ENCODE peak calls at places on chromosome 12, in six cellular contexts. One of them, this sample, is unnamed.

GRCh38 chr12:164207-164606 is 49.8 kb downstream of the SLC6A12 start:
- DNase-seq in AG10803: no peak
- DNase-seq in H1: no peak
- DNase-seq in heart right ventricle: no peak
- DNase-seq in body of pancreas: no peak
- DNase-seq in sigmoid colon: no peak
- DNase-seq in this sample: no peak

GRCh38 chr12:124518051-124518932 is 49.1 kb downstream of the NCOR2 start:
- DNase-seq in AG10803: peak
- DNase-seq in H1: no peak
- DNase-seq in heart right ventricle: peak
- DNase-seq in body of pancreas: peak
- DNase-seq in sigmoid colon: peak
- DNase-seq in this sample: peak

GRCh38 chr12:127063339-127064090 is 1203.5 kb upstream of the TMEM132C start:
- DNase-seq in AG10803: no peak
- DNase-seq in H1: no peak
- DNase-seq in heart right ventricle: no peak
- DNase-seq in body of pancreas: no peak
- DNase-seq in sigmoid colon: no peak
- DNase-seq in this sample: no peak

GRCh38 chr12:124379938-124380754 is 85.3 kb downstream of the RFLNA start:
- DNase-seq in AG10803: peak
- DNase-seq in H1: no peak
- DNase-seq in heart right ventricle: peak
- DNase-seq in body of pancreas: no peak
- DNase-seq in sigmoid colon: peak
- DNase-seq in this sample: no peak

GRCh38 chr12:47783821-47784819 is 11.1 kb downstream of the SLC48A1 start:
- DNase-seq in AG10803: no peak
- DNase-seq in H1: no peak
- DNase-seq in heart right ventricle: no peak
- DNase-seq in body of pancreas: no peak
- DNase-seq in sigmoid colon: peak
- DNase-seq in this sample: no peak

GRCh38 chr12:124438415-124439056 is 128.9 kb downstream of the NCOR2 start:
- DNase-seq in AG10803: no peak
- DNase-seq in H1: no peak
- DNase-seq in heart right ventricle: no peak
- DNase-seq in body of pancreas: no peak
- DNase-seq in sigmoid colon: no peak
- DNase-seq in this sample: no peak

GRCh38 chr12:54379401-54380201 is 4.9 kb downstream of the ZNF385A start:
- DNase-seq in AG10803: peak
- DNase-seq in H1: no peak
- DNase-seq in heart right ventricle: peak
- DNase-seq in body of pancreas: peak
- DNase-seq in sigmoid colon: peak
- DNase-seq in this sample: peak

GRCh38 chr12:95582230-95583058 is 31.2 kb upstream of the USP44 start:
- DNase-seq in AG10803: peak
- DNase-seq in H1: no peak
- DNase-seq in heart right ventricle: no peak
- DNase-seq in body of pancreas: no peak
- DNase-seq in sigmoid colon: no peak
- DNase-seq in this sample: no peak

GRCh38 chr12:80056845-80057244 is 42.5 kb upstream of the OTOGL start:
- DNase-seq in AG10803: no peak
- DNase-seq in H1: no peak
- DNase-seq in heart right ventricle: peak
- DNase-seq in body of pancreas: peak
- DNase-seq in sigmoid colon: no peak
- DNase-seq in this sample: peak

GRCh38 chr12:96401061-96401871 is 1.0 kb upstream of the CDK17 start:
- DNase-seq in AG10803: peak
- DNase-seq in H1: no peak
- DNase-seq in heart right ventricle: peak
- DNase-seq in body of pancreas: peak
- DNase-seq in sigmoid colon: no peak
- DNase-seq in this sample: no peak

GRCh38 chr12:99619389-99620158 is 28.0 kb upstream of the GARIN6 start:
- DNase-seq in AG10803: peak
- DNase-seq in H1: no peak
- DNase-seq in heart right ventricle: no peak
- DNase-seq in body of pancreas: no peak
- DNase-seq in sigmoid colon: no peak
- DNase-seq in this sample: peak

GRCh38 chr12:28569698-28570411 is 379.6 kb downstream of the CCDC91 start:
- DNase-seq in AG10803: peak
- DNase-seq in H1: no peak
- DNase-seq in heart right ventricle: no peak
- DNase-seq in body of pancreas: no peak
- DNase-seq in sigmoid colon: peak
- DNase-seq in this sample: peak

GRCh38 chr12:100706029-100706428 is 88.5 kb upstream of the ANO4 start:
- DNase-seq in AG10803: peak
- DNase-seq in H1: no peak
- DNase-seq in heart right ventricle: no peak
- DNase-seq in body of pancreas: no peak
- DNase-seq in sigmoid colon: no peak
- DNase-seq in this sample: no peak

GRCh38 chr12:57095440-57095839 is 6.5 kb downstream of the NAB2 start:
- DNase-seq in AG10803: no peak
- DNase-seq in H1: no peak
- DNase-seq in heart right ventricle: no peak
- DNase-seq in body of pancreas: no peak
- DNase-seq in sigmoid colon: no peak
- DNase-seq in this sample: no peak

GRCh38 chr12:2286461-2287131 is 233.8 kb downstream of the CACNA1C start:
- DNase-seq in AG10803: peak
- DNase-seq in H1: no peak
- DNase-seq in heart right ventricle: no peak
- DNase-seq in body of pancreas: no peak
- DNase-seq in sigmoid colon: no peak
- DNase-seq in this sample: no peak

GRCh38 chr12:34033628-34034296 is 11.5 kb downstream of the ALG10 start:
- DNase-seq in AG10803: peak
- DNase-seq in H1: no peak
- DNase-seq in heart right ventricle: no peak
- DNase-seq in body of pancreas: no peak
- DNase-seq in sigmoid colon: no peak
- DNase-seq in this sample: peak

GRCh38 chr12:24948816-24949722 is at the start of gene BCAT1:
- DNase-seq in AG10803: peak
- DNase-seq in H1: peak
- DNase-seq in heart right ventricle: peak
- DNase-seq in body of pancreas: peak
- DNase-seq in sigmoid colon: peak
- DNase-seq in this sample: no peak

GRCh38 chr12:41121374-41121773 is 66.7 kb upstream of the PDZRN4 start:
- DNase-seq in AG10803: no peak
- DNase-seq in H1: no peak
- DNase-seq in heart right ventricle: no peak
- DNase-seq in body of pancreas: no peak
- DNase-seq in sigmoid colon: no peak
- DNase-seq in this sample: no peak

GRCh38 chr12:85424581-85425348 is 144.7 kb downstream of the ALX1 start:
- DNase-seq in AG10803: peak
- DNase-seq in H1: no peak
- DNase-seq in heart right ventricle: no peak
- DNase-seq in body of pancreas: peak
- DNase-seq in sigmoid colon: no peak
- DNase-seq in this sample: no peak

GRCh38 chr12:34396861-34397590 is 374.7 kb downstream of the ALG10 start:
- DNase-seq in AG10803: no peak
- DNase-seq in H1: no peak
- DNase-seq in heart right ventricle: peak
- DNase-seq in body of pancreas: peak
- DNase-seq in sigmoid colon: peak
- DNase-seq in this sample: no peak

GRCh38 chr12:27583057-27583797 is 59.2 kb downstream of the PPFIBP1 start:
- DNase-seq in AG10803: peak
- DNase-seq in H1: no peak
- DNase-seq in heart right ventricle: peak
- DNase-seq in body of pancreas: no peak
- DNase-seq in sigmoid colon: no peak
- DNase-seq in this sample: peak

DNA sequence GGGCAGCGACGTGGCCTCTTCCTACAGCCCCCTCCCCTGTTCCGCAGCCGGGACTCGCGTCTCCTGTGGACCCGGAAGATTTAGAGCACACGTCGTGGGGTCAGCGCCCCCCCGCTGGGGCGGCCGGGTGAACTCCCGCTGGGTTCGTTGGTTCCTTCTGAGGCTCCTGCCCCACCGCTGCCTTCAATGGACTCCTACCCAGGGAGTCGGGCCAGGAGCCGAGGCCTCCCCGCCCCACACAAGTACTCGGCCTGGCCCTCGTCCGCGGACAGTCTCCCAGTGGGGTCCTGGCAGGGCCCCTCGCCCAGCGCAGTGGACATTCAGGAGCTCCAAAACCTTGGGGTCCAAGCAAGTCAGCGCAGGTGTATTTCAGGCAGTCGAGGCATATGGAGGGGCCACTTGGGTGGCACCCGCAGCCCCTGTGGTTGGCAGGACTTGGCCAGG is 1.2 kb downstream of the MMP17 start:
- DNase-seq in AG10803: no peak
- DNase-seq in H1: no peak
- DNase-seq in heart right ventricle: no peak
- DNase-seq in body of pancreas: no peak
- DNase-seq in sigmoid colon: peak
- DNase-seq in this sample: no peak
- H3K4me3 ChIP-seq in AG10803: peak
- H3K4me3 ChIP-seq in H1: peak
- H3K4me3 ChIP-seq in heart right ventricle: peak
- H3K4me3 ChIP-seq in body of pancreas: no peak
- H3K4me3 ChIP-seq in sigmoid colon: peak
- H3K4me3 ChIP-seq in this sample: no peak

GRCh38 chr12:31008961-31009840 is 64.5 kb upstream of the DDX11 start:
- DNase-seq in AG10803: no peak
- DNase-seq in H1: no peak
- DNase-seq in heart right ventricle: no peak
- DNase-seq in body of pancreas: no peak
- DNase-seq in sigmoid colon: peak
- DNase-seq in this sample: no peak

GRCh38 chr12:31015215-31015614 is 58.4 kb upstream of the DDX11 start:
- DNase-seq in AG10803: no peak
- DNase-seq in H1: no peak
- DNase-seq in heart right ventricle: no peak
- DNase-seq in body of pancreas: no peak
- DNase-seq in sigmoid colon: peak
- DNase-seq in this sample: no peak

GRCh38 chr12:31011336-31011735 is 62.3 kb upstream of the DDX11 start:
- DNase-seq in AG10803: no peak
- DNase-seq in H1: no peak
- DNase-seq in heart right ventricle: no peak
- DNase-seq in body of pancreas: no peak
- DNase-seq in sigmoid colon: peak
- DNase-seq in this sample: no peak

GRCh38 chr12:31009976-31010375 is 63.7 kb upstream of the DDX11 start:
- DNase-seq in AG10803: no peak
- DNase-seq in H1: no peak
- DNase-seq in heart right ventricle: no peak
- DNase-seq in body of pancreas: no peak
- DNase-seq in sigmoid colon: peak
- DNase-seq in this sample: no peak

DNA sequence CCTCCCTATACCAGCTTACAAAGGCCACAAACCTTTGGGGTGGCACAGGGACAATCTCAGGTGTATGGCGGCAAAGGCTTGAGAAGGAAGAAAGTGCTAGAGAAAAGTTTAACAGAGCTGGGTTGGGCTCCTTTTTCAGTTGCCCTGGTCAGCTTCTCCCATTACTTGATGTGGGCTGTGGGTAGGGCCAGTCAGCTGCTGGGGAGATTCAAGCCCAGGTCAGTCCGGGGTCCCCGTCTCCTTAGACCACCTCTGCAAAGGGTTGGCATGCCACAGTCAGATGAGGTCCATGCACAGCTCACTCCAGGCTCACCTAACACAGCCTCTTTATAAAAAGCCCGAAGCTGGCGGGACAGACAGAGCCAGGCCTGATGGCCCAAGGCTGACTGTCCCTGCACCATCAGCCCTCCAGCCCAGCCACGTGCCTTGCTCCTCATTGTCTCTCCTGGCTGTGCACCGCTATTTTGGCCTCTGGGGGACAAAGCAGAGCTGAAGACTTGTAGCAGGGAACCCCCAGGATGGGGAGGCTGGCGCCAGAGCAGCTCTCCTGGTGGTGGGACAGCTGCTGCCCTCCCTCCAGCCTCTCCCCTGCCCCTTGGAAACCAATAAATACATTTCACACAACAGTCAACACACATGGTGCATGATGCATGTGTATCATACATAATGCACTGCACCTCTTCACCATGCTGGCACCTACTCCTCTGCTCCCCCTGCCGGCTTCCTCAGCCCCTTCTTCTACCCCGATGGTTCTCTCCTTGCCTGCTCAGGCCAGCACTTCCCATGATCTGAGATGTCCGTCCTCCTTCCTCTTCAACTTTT is 61.7 kb upstream of the DDX11 start:
- DNase-seq in AG10803: no peak
- DNase-seq in H1: no peak
- DNase-seq in heart right ventricle: no peak
- DNase-seq in body of pancreas: no peak
- DNase-seq in sigmoid colon: peak
- DNase-seq in this sample: no peak
- TF ChIP-seq CTCF in AG10803: peak
- TF ChIP-seq CTCF in H1: no peak
- TF ChIP-seq CTCF in heart right ventricle: no peak
- TF ChIP-seq CTCF in body of pancreas: peak
- TF ChIP-seq CTCF in sigmoid colon: no peak
- TF ChIP-seq CTCF in this sample: peak

GRCh38 chr12:6452245-6452731 is 446 bp downstream of the TAPBPL start:
- DNase-seq in AG10803: no peak
- DNase-seq in H1: no peak
- DNase-seq in heart right ventricle: peak
- DNase-seq in body of pancreas: peak
- DNase-seq in sigmoid colon: peak
- DNase-seq in this sample: no peak
- H3K4me3 ChIP-seq in AG10803: peak
- H3K4me3 ChIP-seq in H1: no peak
- H3K4me3 ChIP-seq in heart right ventricle: peak
- H3K4me3 ChIP-seq in body of pancreas: peak
- H3K4me3 ChIP-seq in sigmoid colon: peak
- H3K4me3 ChIP-seq in this sample: peak

DNA sequence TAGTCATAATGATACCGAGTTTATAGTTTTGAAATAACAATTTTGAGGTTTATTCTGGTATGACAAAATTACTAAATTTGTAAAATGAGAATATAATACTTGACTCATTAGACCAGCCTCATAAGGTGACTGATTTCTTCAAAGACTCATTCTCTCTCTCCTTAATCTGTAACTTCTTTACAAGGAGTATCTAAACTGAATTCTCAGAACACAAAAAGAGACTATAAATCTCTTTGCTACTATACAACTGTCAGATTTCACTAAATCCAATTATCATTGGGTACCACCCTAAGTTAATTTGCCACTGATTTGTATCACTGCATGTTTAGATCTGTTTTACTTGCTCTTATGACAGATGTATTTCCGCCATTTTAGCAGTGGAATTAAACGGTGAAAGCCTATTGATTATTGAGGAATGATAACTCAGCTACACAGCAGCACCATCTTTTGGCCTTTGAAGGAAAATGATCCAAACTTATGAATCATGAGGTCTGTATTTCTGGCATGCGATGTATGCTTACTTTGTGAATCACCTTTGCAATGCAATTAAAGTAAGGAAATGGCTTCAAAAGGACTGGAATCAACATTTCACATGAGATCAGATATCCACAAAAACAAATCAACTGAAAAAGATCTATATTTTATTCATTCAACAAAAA is 161.2 kb downstream of the RERGL start:
- DNase-seq in AG10803: peak
- DNase-seq in H1: peak
- DNase-seq in heart right ventricle: no peak
- DNase-seq in body of pancreas: no peak
- DNase-seq in sigmoid colon: no peak
- DNase-seq in this sample: peak
- TF ChIP-seq CTCF in AG10803: peak
- TF ChIP-seq CTCF in H1: no peak
- TF ChIP-seq CTCF in heart right ventricle: no peak
- TF ChIP-seq CTCF in body of pancreas: no peak
- TF ChIP-seq CTCF in sigmoid colon: no peak
- TF ChIP-seq CTCF in this sample: peak